ENCODE peak calls at places on chromosomes 11 and 22, in five cellular contexts. Q, C, O, J and K are unnamed samples.

GRCh38 chr11:114110948-114111347 is 51.4 kb downstream of the ZBTB16 start:
- DNase-seq in Q (peak), C (no peak), O (no peak), J (no peak), K (no peak)

GRCh38 chr11:65524010-65524746 is 705 bp upstream of the SCYL1 start:
- DNase-seq in Q (peak), C (no peak), O (peak), J (no peak), K (no peak)

GRCh38 chr22:35457729-35458546 is 58.0 kb downstream of the MCM5 start:
- DNase-seq in Q (no peak), C (no peak), O (no peak), J (no peak), K (no peak)

GRCh38 chr11:33530824-33531223 is 169.8 kb downstream of the C11orf91 start:
- DNase-seq in Q (no peak), C (no peak), O (no peak), J (no peak), K (no peak)

GRCh38 chr11:69144719-69145365 is 10.9 kb upstream of the SMIM38 start:
- DNase-seq in Q (no peak), C (no peak), O (no peak), J (no peak), K (no peak)

GRCh38 chr11:43922295-43922648 is 20.2 kb upstream of the C11orf96 start:
- DNase-seq in Q (no peak), C (no peak), O (no peak), J (no peak), K (no peak)

GRCh38 chr22:38415561-38416321 is 39.3 kb downstream of the KCNJ4 start:
- DNase-seq in Q (no peak), C (peak), O (no peak), J (no peak), K (no peak)

GRCh38 chr11:2090172-2091111 is 48.7 kb downstream of the IGF2 start:
- DNase-seq in Q (no peak), C (no peak), O (no peak), J (no peak), K (no peak)

GRCh38 chr22:33563568-33563967 is 356.7 kb downstream of the LARGE1 start:
- DNase-seq in Q (no peak), C (no peak), O (no peak), J (no peak), K (no peak)

GRCh38 chr11:119055901-119056300 is 1.1 kb downstream of the HYOU1 start:
- DNase-seq in Q (no peak), C (no peak), O (no peak), J (no peak), K (peak)

GRCh38 chr11:69201764-69202370 is 46.1 kb downstream of the SMIM38 start:
- DNase-seq in Q (peak), C (no peak), O (no peak), J (no peak), K (no peak)

GRCh38 chr11:111157571-111157970 is 88.0 kb upstream of the POU2AF2 start:
- DNase-seq in Q (no peak), C (no peak), O (no peak), J (no peak), K (no peak)

GRCh38 chr22:42644422-42645340 is 4.3 kb upstream of the ATP5MGL start:
- DNase-seq in Q (peak), C (no peak), O (no peak), J (no peak), K (no peak)

GRCh38 chr11:101321222-101321621 is 191.6 kb upstream of the PGR start:
- DNase-seq in Q (no peak), C (no peak), O (no peak), J (no peak), K (no peak)

GRCh38 chr11:101326141-101326540 is 196.5 kb upstream of the PGR start:
- DNase-seq in Q (no peak), C (no peak), O (no peak), J (no peak), K (no peak)

GRCh38 chr11:101327908-101328307 is 198.3 kb upstream of the PGR start:
- DNase-seq in Q (no peak), C (no peak), O (no peak), J (no peak), K (no peak)

GRCh38 chr11:101323997-101324396 is 194.4 kb upstream of the PGR start:
- DNase-seq in Q (no peak), C (no peak), O (no peak), J (no peak), K (no peak)
- TF ChIP-seq CTCF in Q (no peak), C (no peak), O (no peak), J (no peak), K (no peak)

GRCh38 chr22:45014658-45015057 is 4.9 kb upstream of the PHF21B start:
- DNase-seq in Q (no peak), C (no peak), O (no peak), J (no peak), K (no peak)
- TF ChIP-seq CTCF in Q (no peak), C (no peak), O (no peak), J (no peak), K (peak)

GRCh38 chr11:120909676-120910215 is 114.2 kb upstream of the TBCEL start:
- DNase-seq in Q (no peak), C (no peak), O (no peak), J (no peak), K (no peak)

GRCh38 chr11:120914021-120914420 is 109.9 kb upstream of the TBCEL start:
- DNase-seq in Q (no peak), C (no peak), O (no peak), J (no peak), K (no peak)

GRCh38 chr11:120912915-120913314 is 111.0 kb upstream of the TBCEL start:
- DNase-seq in Q (no peak), C (no peak), O (no peak), J (no peak), K (no peak)

GRCh38 chr11:120911943-120912342 is 112.0 kb upstream of the TBCEL start:
- DNase-seq in Q (no peak), C (no peak), O (no peak), J (no peak), K (no peak)

GRCh38 chr11:120912504-120912903 is 111.4 kb upstream of the TBCEL start:
- DNase-seq in Q (no peak), C (no peak), O (no peak), J (no peak), K (no peak)
- TF ChIP-seq CTCF in Q (no peak), C (no peak), O (no peak), J (no peak), K (peak)

GRCh38 chr22:43883012-43883661 is 8.7 kb downstream of the PNPLA5 start:
- DNase-seq in Q (peak), C (no peak), O (peak), J (peak), K (peak)
- TF ChIP-seq CTCF in Q (peak), C (no peak), O (peak), J (peak), K (peak)

GRCh38 chr11:123558536-123559315 is 95.7 kb downstream of the SCN3B start:
- DNase-seq in Q (no peak), C (no peak), O (no peak), J (no peak), K (no peak)

GRCh38 chr11:123562166-123562565 is 92.3 kb downstream of the SCN3B start:
- DNase-seq in Q (peak), C (no peak), O (no peak), J (no peak), K (no peak)

GRCh38 chr11:123561046-123561781 is 93.2 kb downstream of the SCN3B start:
- DNase-seq in Q (peak), C (no peak), O (no peak), J (peak), K (no peak)

GRCh38 chr11:123560001-123560400 is 94.4 kb downstream of the SCN3B start:
- DNase-seq in Q (peak), C (no peak), O (peak), J (no peak), K (no peak)

DNA sequence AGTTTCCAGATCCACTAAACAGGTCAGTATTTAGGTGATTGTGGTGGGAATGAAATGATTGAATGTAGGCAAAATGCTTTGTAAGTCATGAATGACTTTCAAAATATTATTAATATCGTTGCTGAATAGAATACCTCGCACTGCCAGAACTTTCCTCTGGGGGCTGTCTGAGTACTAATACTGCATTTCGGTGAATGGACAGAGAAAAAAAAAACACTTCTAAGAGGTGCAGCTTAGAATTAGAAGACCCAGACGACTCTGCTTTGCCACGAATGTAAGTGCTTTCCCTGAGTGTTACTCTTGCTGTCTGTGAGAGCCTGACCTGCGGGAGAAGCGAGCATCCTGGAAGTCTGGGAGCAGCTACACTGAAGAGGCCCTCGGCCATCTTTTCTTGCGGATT is 95.0 kb downstream of the SCN3B start:
- DNase-seq in Q (no peak), C (no peak), O (no peak), J (no peak), K (no peak)
- TF ChIP-seq CTCF in Q (no peak), C (no peak), O (no peak), J (no peak), K (no peak)

DNA sequence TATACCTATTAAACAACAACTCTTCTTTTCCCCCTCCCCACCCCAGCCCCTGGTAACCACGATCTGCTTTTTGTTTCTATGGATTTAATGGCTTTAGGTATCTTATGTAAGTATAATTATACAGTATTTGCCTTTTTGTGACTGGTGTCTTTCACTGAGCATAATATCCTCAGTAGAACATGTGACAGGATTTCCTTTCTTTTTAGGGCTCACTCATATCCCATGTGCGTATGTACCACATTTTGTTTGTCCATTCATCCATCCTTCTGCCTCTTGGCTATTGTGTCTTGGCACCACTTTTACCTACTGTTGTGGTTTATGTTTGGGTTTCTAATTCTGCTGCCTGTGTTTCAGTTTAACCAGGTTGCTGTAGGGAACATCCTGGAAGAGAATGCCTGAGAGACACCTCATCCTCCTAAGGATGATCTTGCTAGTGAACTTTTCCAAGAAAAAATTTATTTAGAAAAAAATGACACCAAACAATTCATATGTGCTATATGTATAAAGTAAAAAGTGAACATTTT is 77.6 kb upstream of the SESN3 start:
- DNase-seq in Q (no peak), C (no peak), O (no peak), J (no peak), K (no peak)
- TF ChIP-seq CTCF in Q (no peak), C (no peak), O (no peak), J (no peak), K (no peak)

GRCh38 chr11:14789879-14790484 is 102.0 kb downstream of the CYP2R1 start:
- DNase-seq in Q (no peak), C (no peak), O (no peak), J (no peak), K (no peak)
- TF ChIP-seq CTCF in Q (peak), C (no peak), O (peak), J (peak), K (peak)

GRCh38 chr22:20595461-20595860 is 88.1 kb downstream of the MED15 start:
- DNase-seq in Q (no peak), C (no peak), O (no peak), J (no peak), K (no peak)
- TF ChIP-seq CTCF in Q (no peak), C (no peak), O (no peak), J (no peak), K (no peak)

GRCh38 chr11:123434262-123434661 is 4.2 kb downstream of the GRAMD1B start:
- DNase-seq in Q (no peak), C (no peak), O (no peak), J (peak), K (peak)
- TF ChIP-seq CTCF in Q (no peak), C (no peak), O (peak), J (no peak), K (peak)